ENCODE peak calls at places on chromosomes 16 and 17, in four cellular contexts. W is WTC11, V is HepG2, B is K562. I is an unnamed sample.

GRCh38 chr16:83903739-83904138 is 4.8 kb downstream of the MLYCD start:
- DNase-seq in W (no peak), V (no peak), B (no peak), I (no peak)

GRCh38 chr17:77834170-77835115 is 124.1 kb upstream of the TNRC6C start:
- DNase-seq in W (no peak), V (peak), B (peak), I (peak)

GRCh38 chr17:17028059-17028877 is 14.0 kb upstream of the MPRIP start:
- DNase-seq in W (peak), V (peak), B (peak), I (no peak)

GRCh38 chr17:7237266-7237760 is 1.9 kb downstream of the PHF23 start:
- DNase-seq in W (no peak), V (no peak), B (no peak), I (no peak)

GRCh38 chr17:29127840-29128239 is 52.4 kb downstream of the MYO18A start:
- DNase-seq in W (no peak), V (no peak), B (no peak), I (no peak)

GRCh38 chr17:34726536-34727384 is 147.4 kb downstream of the TMEM132E start:
- DNase-seq in W (no peak), V (no peak), B (no peak), I (no peak)

GRCh38 chr16:27217256-27217655 is 13.9 kb downstream of the KDM8 start:
- DNase-seq in W (peak), V (no peak), B (peak), I (no peak)

GRCh38 chr16:23581746-23582145 is 14.4 kb downstream of the NDUFAB1 start:
- DNase-seq in W (no peak), V (no peak), B (no peak), I (no peak)

GRCh38 chr16:57270221-57271062 is 14.0 kb downstream of the PLLP start:
- DNase-seq in W (no peak), V (no peak), B (no peak), I (no peak)

GRCh38 chr16:72198021-72198420 is 26.1 kb upstream of the PMFBP1 start:
- DNase-seq in W (no peak), V (no peak), B (no peak), I (no peak)

GRCh38 chr17:38464723-38465419 is 36.6 kb downstream of the ARHGAP23 start:
- DNase-seq in W (no peak), V (no peak), B (peak), I (no peak)

GRCh38 chr17:75471207-75471606 is 14.8 kb downstream of the TMEM94 start:
- DNase-seq in W (no peak), V (no peak), B (no peak), I (no peak)

GRCh38 chr17:33732116-33732515 is 439.0 kb upstream of the ASIC2 start:
- DNase-seq in W (no peak), V (peak), B (peak), I (no peak)

GRCh38 chr17:40326014-40326831 is 17.2 kb downstream of the RARA start:
- DNase-seq in W (no peak), V (peak), B (no peak), I (no peak)

GRCh38 chr17:39736319-39737165 is 1.2 kb upstream of the GRB7 start:
- DNase-seq in W (no peak), V (peak), B (peak), I (no peak)

GRCh38 chr16:19595043-19595767 is 39.7 kb downstream of the VPS35L start:
- DNase-seq in W (no peak), V (no peak), B (no peak), I (no peak)

DNA sequence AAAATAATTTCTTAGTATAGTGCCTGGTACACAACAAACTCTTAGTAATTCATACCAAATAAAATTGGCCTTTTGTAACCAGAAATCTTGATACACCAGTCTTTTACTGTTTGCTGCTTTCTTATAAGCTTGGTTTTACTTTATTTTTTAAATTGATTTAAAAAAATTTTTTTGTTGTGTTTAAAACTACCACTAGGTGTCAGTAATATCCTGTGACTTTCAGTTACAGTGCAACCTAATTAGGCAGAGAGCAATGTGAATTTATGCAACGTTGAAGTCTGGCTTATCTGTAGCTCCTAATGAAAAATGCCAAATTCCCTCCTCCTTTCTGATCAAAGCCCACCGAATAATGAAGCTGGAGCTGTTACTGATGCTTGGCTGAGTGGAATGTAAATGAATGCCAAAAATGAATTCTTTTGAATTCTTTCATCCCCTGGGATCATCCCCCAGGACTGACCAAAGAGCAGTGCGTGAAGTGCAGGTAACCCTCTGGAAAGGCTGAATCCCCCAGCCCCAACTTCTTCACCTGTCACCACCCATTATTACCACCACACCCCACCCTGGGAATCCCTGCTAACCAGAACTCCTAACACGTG is 3.8 kb downstream of the ERCC4 start:
- DNase-seq in W (no peak), V (peak), B (peak), I (peak)
- TF ChIP-seq SP1 in W (no peak), V (no peak), B (no peak), I (no peak)

GRCh38 chr17:3208484-3208883 is 1.0 kb downstream of the OR1A1 start:
- DNase-seq in W (no peak), V (no peak), B (no peak), I (no peak)

GRCh38 chr17:3213587-3213986 is 6.1 kb downstream of the OR1A1 start:
- DNase-seq in W (no peak), V (no peak), B (no peak), I (no peak)
- TF ChIP-seq CREM in W (no peak), V (no peak), B (no peak), I (no peak)

DNA sequence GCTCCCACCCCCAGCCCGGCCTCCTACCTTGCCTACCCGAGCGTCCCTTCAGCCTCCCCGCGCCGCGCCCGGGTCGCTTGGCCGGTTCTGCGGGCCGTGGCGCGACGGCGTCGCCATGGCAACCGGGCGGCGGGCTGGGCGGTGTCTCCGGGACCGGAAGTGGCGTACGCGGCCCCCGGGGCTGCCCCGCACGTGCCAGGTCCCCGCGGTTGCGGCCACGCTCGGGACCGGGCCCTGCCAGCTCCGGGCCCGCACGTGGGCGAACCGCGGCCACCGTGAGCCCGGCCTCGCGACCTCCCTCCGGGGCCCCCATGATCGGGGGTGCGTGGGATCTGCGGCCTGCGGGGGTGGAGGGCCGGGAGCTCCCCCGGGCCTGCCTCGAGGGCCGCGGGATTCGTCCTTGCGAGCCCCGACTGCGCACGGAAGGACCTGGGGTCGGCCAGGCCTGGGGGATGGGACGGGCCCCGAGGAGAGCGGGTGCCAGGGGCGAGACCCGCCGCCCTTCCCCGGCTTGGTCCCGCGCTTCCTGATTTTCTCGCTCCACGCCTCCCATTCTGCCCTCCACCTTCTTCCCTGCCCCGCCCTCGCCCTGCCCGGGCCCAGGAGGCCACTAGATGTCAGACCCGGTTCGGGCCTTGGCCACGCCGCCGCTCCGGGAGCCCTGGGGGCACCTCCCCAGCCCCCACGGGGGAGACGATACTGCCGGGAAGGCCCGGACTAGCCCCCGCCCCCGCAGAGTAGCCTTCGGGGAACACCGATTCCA is at the start of gene CYB561:
- DNase-seq in W (peak), V (no peak), B (peak), I (no peak)
- TF ChIP-seq SP1 in W (no peak), V (no peak), B (peak), I (no peak)

GRCh38 chr16:24986512-24987303 is 28.5 kb downstream of the ARHGAP17 start:
- DNase-seq in W (no peak), V (peak), B (peak), I (no peak)
- TF ChIP-seq CREM in W (no peak), V (no peak), B (peak), I (no peak)

DNA sequence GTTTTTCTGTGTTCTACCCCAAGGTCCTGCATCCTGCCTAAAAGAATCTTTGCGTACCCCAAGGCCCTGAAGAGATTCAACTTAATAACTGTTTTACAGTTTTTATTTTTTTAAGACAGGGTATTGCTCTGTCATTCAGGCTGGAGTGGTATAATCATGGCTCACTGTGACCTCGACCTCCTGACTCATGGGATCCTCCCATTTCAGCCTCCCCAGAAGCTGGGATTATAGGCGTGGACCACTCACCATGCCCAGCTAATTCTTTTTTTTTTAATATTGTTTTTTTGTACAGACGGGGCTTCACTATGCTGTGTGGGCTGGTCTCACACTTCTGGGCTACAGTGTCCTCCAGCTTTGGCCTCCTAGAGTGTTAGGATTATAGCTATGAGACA is 9.3 kb upstream of the FAAP100 start:
- DNase-seq in W (no peak), V (no peak), B (no peak), I (no peak)
- TF ChIP-seq SP1 in W (no peak), V (no peak), B (no peak), I (no peak)

DNA sequence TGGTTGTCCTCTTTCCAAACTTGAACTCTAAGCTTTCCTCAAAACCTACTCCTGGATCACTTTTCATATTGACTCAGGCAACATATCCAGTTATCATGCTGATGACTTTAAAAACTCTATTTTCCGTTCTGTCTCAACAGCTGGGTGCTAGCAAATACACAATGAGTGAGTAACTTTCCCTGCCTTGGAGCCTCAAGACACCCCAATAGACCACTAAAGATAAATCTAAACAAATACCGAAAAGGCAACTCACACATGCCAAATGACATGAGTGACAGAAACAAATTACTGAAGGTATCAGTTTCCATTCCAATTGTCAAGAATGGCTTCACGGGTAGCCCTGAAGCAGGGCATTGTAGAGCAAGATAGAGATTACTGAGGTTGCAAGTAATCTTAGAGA is 15.7 kb upstream of the TMEM101 start:
- DNase-seq in W (no peak), V (no peak), B (no peak), I (no peak)
- TF ChIP-seq CREM in W (no peak), V (no peak), B (no peak), I (no peak)

GRCh38 chr16:17529982-17530760 is 59.4 kb upstream of the XYLT1 start:
- DNase-seq in W (no peak), V (no peak), B (peak), I (peak)
- TF ChIP-seq SP1 in W (no peak), V (no peak), B (no peak), I (no peak)

DNA sequence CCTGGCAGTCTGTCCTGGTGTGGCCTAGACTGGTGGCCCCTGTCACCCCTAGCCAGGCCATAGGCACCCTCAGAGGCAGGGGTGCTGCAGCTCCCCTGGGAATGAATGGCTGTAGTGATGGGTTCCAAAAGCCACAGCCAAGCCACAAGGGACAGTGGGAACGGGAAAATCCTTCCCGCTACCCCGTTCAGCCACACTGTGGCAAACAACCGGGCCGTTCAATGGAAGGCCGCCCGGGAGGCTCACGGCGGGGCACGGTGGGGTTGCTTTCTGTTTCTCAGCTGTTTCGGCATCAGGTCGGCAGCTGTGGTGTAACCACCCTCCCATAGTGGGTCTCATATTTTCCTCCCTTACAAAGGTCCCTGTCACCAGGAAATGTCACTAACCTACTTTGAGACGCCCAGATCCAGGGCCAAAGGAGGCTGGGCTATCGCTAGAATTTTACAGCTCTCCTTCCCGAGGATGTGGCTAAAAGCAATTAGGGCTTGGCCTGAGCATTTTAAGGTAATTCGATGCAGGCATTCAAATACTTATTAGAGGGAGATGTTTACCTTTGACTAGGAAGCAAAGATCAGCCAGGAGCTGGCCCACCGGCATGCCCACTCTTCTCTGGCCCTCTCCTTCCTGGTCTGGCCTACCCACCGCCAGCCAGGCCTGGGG is 61.7 kb upstream of the GSE1 start:
- DNase-seq in W (no peak), V (no peak), B (no peak), I (no peak)
- TF ChIP-seq CREM in W (no peak), V (no peak), B (no peak), I (no peak)

I was measured in GM12878.